ENCODE peak calls at places on chromosomes 7 and 10, in five cellular contexts. Y is T1000; U is stimulated activated CD8-positive, alpha-beta memory T cell treated with anti-CD3 and anti-CD28 coated beads, Interleukin-12 subunit alpha, Interleukin-12 subunit beta, amount 100 ng/mL, for 4 hours; Z is T-cell; S is EL. X is an unnamed sample.

GRCh38 chr7:47386273-47386820 is 195.6 kb downstream of the TNS3 start:
- DNase-seq in Y (no peak), U (no peak), Z (no peak), S (no peak), X (no peak)

GRCh38 chr7:102284891-102285540 is 1.7 kb upstream of the SH2B2 start:
- DNase-seq in Z (no peak), Y (no peak), U (no peak), S (no peak), X (no peak)

GRCh38 chr7:154679689-154680088 is 323.2 kb downstream of the PAXIP1 start:
- DNase-seq in Z (no peak), S (no peak), Y (no peak), U (no peak), X (no peak)

GRCh38 chr7:69656890-69657289 is 58.6 kb downstream of the AUTS2 start:
- DNase-seq in Z (no peak), U (no peak), Y (peak), S (no peak), X (no peak)

GRCh38 chr7:42080831-42081230 is 156.2 kb downstream of the GLI3 start:
- DNase-seq in Z (no peak), U (no peak), Y (no peak), S (no peak), X (no peak)

GRCh38 chr7:149414745-149415390 is 46.0 kb downstream of the ZNF777 start:
- DNase-seq in U (no peak), S (peak), Y (no peak), Z (peak), X (peak)

GRCh38 chr7:29342761-29343160 is 148.2 kb downstream of the CHN2 start:
- DNase-seq in Y (no peak), U (no peak), Z (no peak), S (peak), X (no peak)

GRCh38 chr7:76303829-76304505 is 1.5 kb downstream of the HSPB1 start:
- DNase-seq in U (no peak), S (peak), Z (peak), Y (no peak), X (no peak)

GRCh38 chr10:6473901-6474370 is 106.1 kb downstream of the PRKCQ start:
- DNase-seq in U (no peak), Y (no peak), S (peak), Z (peak), X (peak)

GRCh38 chr7:89264126-89264525 is 468.6 kb upstream of the TEX47 start:
- DNase-seq in Y (no peak), S (no peak), Z (no peak), U (no peak), X (no peak)

GRCh38 chr10:122504551-122504950 is 43.2 kb downstream of the HTRA1 start:
- DNase-seq in Z (no peak), S (peak), Y (peak), U (no peak), X (no peak)